ENCODE peak calls at places on chromosomes 6 and 20, in eight cellular contexts. I is neural crest cell; S is HT1080; Z is CD8-positive, alpha-beta memory T cell; X is fibroblast of lung; K is mucosa of gallbladder; G is stimulated activated CD8-positive, alpha-beta memory T cell treated with anti-CD3 and anti-CD28 coated beads, Interleukin-2, amount 100 ng/mL, for 48 hours; E is NCI-H510A. J is an unnamed sample.

GRCh38 chr20:48102821-48103635 is 317.7 kb upstream of the SULF2 start:
- DNase-seq in Z (no peak), S (no peak), I (no peak), G (no peak), E (no peak), X (no peak), K (no peak), J (no peak)

GRCh38 chr20:42587427-42587826 is 602.3 kb downstream of the PTPRT start:
- DNase-seq in Z (no peak), G (no peak), E (no peak), K (no peak), S (no peak), I (no peak), X (no peak), J (no peak)

GRCh38 chr6:4774715-4775590 is 1.3 kb upstream of the CDYL start:
- DNase-seq in S (no peak), K (no peak), Z (peak; percentile 9), I (peak; percentile 20), G (no peak), X (no peak), E (no peak), J (no peak)

GRCh38 chr20:37552415-37552814 is 24.7 kb upstream of the BLCAP start:
- DNase-seq in S (peak; percentile 36), K (no peak), X (no peak), E (no peak), Z (no peak), I (no peak), G (no peak), J (no peak)

GRCh38 chr6:125872259-125872921 is 81.6 kb downstream of the NCOA7 start:
- DNase-seq in S (no peak), E (no peak), G (no peak), Z (no peak), K (no peak), I (no peak), X (no peak), J (no peak)

GRCh38 chr6:158625881-158626305 is 18.6 kb downstream of the DYNLT1 start:
- DNase-seq in Z (no peak), E (no peak), G (no peak), K (no peak), S (no peak), X (no peak), I (no peak), J (no peak)

GRCh38 chr6:106216527-106216926 is 109.0 kb downstream of the ATG5 start:
- DNase-seq in I (no peak), K (no peak), G (no peak), Z (no peak), E (no peak), S (no peak), X (peak; percentile 61), J (no peak)

GRCh38 chr20:47137231-47137865 is 219.2 kb downstream of the ZMYND8 start:
- DNase-seq in I (no peak), E (no peak), S (no peak), X (peak; percentile 20), K (no peak), Z (no peak), G (no peak), J (no peak)

GRCh38 chr6:114650891-114651290 is 308.1 kb upstream of the HS3ST5 start:
- DNase-seq in Z (no peak), G (no peak), K (no peak), I (no peak), E (no peak), X (no peak), S (no peak), J (no peak)

GRCh38 chr6:48036316-48036715 is 74.7 kb downstream of the PTCHD4 start:
- DNase-seq in E (no peak), K (no peak), Z (no peak), X (peak; percentile 86), S (peak; percentile 79), G (no peak), I (no peak), J (no peak)

GRCh38 chr6:15897063-15897934 is 231.6 kb upstream of the MYLIP start:
- DNase-seq in K (peak; percentile 30), S (peak; percentile 16), E (no peak), G (no peak), I (no peak), X (peak; percentile 79), Z (no peak), J (no peak)

GRCh38 chr6:146106532-146106931 is 77.7 kb downstream of the GRM1 start:
- DNase-seq in G (no peak), E (no peak), K (no peak), X (no peak), S (no peak), Z (no peak), I (no peak), J (no peak)

GRCh38 chr6:43856005-43856765 is 86.2 kb downstream of the VEGFA start:
- DNase-seq in I (no peak), X (peak; percentile 28), G (no peak), Z (no peak), S (peak; percentile 34), E (no peak), K (peak; percentile 39), J (no peak)

GRCh38 chr6:130697661-130698535 is 129.3 kb upstream of the SMLR1 start:
- DNase-seq in I (peak; percentile 43), K (peak; percentile 46), S (peak; percentile 66), X (peak; percentile 73), G (peak; percentile 36), Z (no peak), E (no peak), J (peak; percentile 51)

GRCh38 chr6:37137201-37137880 is 32.6 kb upstream of the PIM1 start:
- DNase-seq in I (peak; percentile 20), Z (peak; percentile 8), S (peak; percentile 99), E (peak; percentile 4), K (peak; percentile 35), G (peak; percentile 30), X (peak; percentile 95), J (no peak)

GRCh38 chr6:105489213-105489525 is 86.3 kb upstream of the PREP start:
- DNase-seq in I (no peak), X (peak; percentile 74), Z (no peak), G (no peak), K (no peak), E (no peak), S (no peak), J (no peak)

GRCh38 chr6:81624443-81624842 is 128.0 kb downstream of the TENT5A start:
- DNase-seq in I (no peak), K (no peak), G (no peak), E (no peak), Z (no peak), S (no peak), X (no peak), J (no peak)

GRCh38 chr20:37378785-37379598 is 33.1 kb downstream of the SRC start:
- DNase-seq in S (peak; percentile 49), K (no peak), E (no peak), X (no peak), I (no peak), G (no peak), Z (no peak), J (no peak)

GRCh38 chr6:82875573-82876185 is 190.0 kb downstream of the UBE3D start:
- DNase-seq in X (peak; percentile 47), K (no peak), I (no peak), Z (no peak), G (no peak), E (no peak), S (peak; percentile 95), J (no peak)

GRCh38 chr20:19897891-19898290 is 119.3 kb upstream of the NAA20 start:
- DNase-seq in K (no peak), Z (no peak), E (no peak), X (no peak), G (no peak), I (no peak), S (no peak), J (no peak)

GRCh38 chr6:145602927-145603326 is 132.4 kb downstream of the EPM2A start:
- DNase-seq in G (no peak), E (no peak), I (no peak), Z (no peak), X (no peak), K (no peak), S (no peak), J (no peak)

GRCh38 chr6:29489286-29489685 is 1.5 kb upstream of the MAS1L start:
- DNase-seq in E (no peak), X (no peak), G (no peak), S (no peak), I (no peak), K (no peak), Z (no peak), J (no peak)

J was measured in activated T-helper 2 cell treated with anti-CD3 and anti-CD28 coated beads, Interferon-gamma antibody, Interleukin-2, Interleukin-4, amounts not matched to agents 10 μg/mL and 5 μg/mL and 100 μg/mL, durations not matched to agents 14 hours and 24 hours and 36 hours.